ENCODE peak calls at places on chromosomes 5 and 9, in nine cellular contexts. One of them, this sample, is unnamed.

GRCh38 chr5:133698259-133698554 is 85.9 kb upstream of the FSTL4 start:
- DNase-seq in heart left ventricle: no peak
- DNase-seq in fibroblast of the aortic adventitia: no peak
- DNase-seq in Panc1: no peak
- DNase-seq in Peyer's patch: no peak
- DNase-seq in PC-9: no peak
- DNase-seq in BE2C: no peak
- DNase-seq in GM12878: no peak
- DNase-seq in NB4: no peak
- DNase-seq in this sample: no peak

GRCh38 chr9:129778469-129778868 is 24.5 kb upstream of the TOR1B start:
- DNase-seq in heart left ventricle: no peak
- DNase-seq in fibroblast of the aortic adventitia: no peak
- DNase-seq in Panc1: no peak
- DNase-seq in Peyer's patch: no peak
- DNase-seq in PC-9: no peak
- DNase-seq in BE2C: no peak
- DNase-seq in GM12878: no peak
- DNase-seq in NB4: no peak
- DNase-seq in this sample: no peak

GRCh38 chr5:93294184-93294583 is 286.8 kb downstream of the NR2F1-AS1 start:
- DNase-seq in heart left ventricle: no peak
- DNase-seq in fibroblast of the aortic adventitia: peak; percentile 61
- DNase-seq in Panc1: no peak
- DNase-seq in Peyer's patch: no peak
- DNase-seq in PC-9: peak; percentile 21
- DNase-seq in BE2C: no peak
- DNase-seq in GM12878: no peak
- DNase-seq in NB4: no peak
- DNase-seq in this sample: no peak

GRCh38 chr9:27351438-27351837 is 54.5 kb upstream of the EQTN start:
- DNase-seq in heart left ventricle: peak; percentile 65
- DNase-seq in fibroblast of the aortic adventitia: peak; percentile 10
- DNase-seq in Panc1: no peak
- DNase-seq in Peyer's patch: no peak
- DNase-seq in PC-9: no peak
- DNase-seq in BE2C: peak; percentile 16
- DNase-seq in GM12878: no peak
- DNase-seq in NB4: no peak
- DNase-seq in this sample: no peak

GRCh38 chr9:123326662-123327093 is 29.3 kb upstream of the CRB2 start:
- DNase-seq in heart left ventricle: no peak
- DNase-seq in fibroblast of the aortic adventitia: peak; percentile 30
- DNase-seq in Panc1: no peak
- DNase-seq in Peyer's patch: no peak
- DNase-seq in PC-9: no peak
- DNase-seq in BE2C: no peak
- DNase-seq in GM12878: no peak
- DNase-seq in NB4: peak; percentile 84
- DNase-seq in this sample: peak; percentile 77

GRCh38 chr9:34992376-34992951 is 2.9 kb downstream of the DNAJB5 start:
- DNase-seq in heart left ventricle: peak; percentile 92
- DNase-seq in fibroblast of the aortic adventitia: peak; percentile 86
- DNase-seq in Panc1: no peak
- DNase-seq in Peyer's patch: no peak
- DNase-seq in PC-9: no peak
- DNase-seq in BE2C: peak; percentile 67
- DNase-seq in GM12878: no peak
- DNase-seq in NB4: peak; percentile 93
- DNase-seq in this sample: peak; percentile 31

GRCh38 chr9:84851935-84852585 is 182.5 kb downstream of the NTRK2 start:
- DNase-seq in heart left ventricle: peak; percentile 59
- DNase-seq in fibroblast of the aortic adventitia: peak; percentile 75
- DNase-seq in Panc1: peak; percentile 4
- DNase-seq in Peyer's patch: no peak
- DNase-seq in PC-9: peak; percentile 25
- DNase-seq in BE2C: no peak
- DNase-seq in GM12878: no peak
- DNase-seq in NB4: no peak
- DNase-seq in this sample: no peak

GRCh38 chr5:126446498-126447224 is 23.5 kb downstream of the GRAMD2B start:
- DNase-seq in heart left ventricle: no peak
- DNase-seq in fibroblast of the aortic adventitia: peak; percentile 73
- DNase-seq in Panc1: no peak
- DNase-seq in Peyer's patch: no peak
- DNase-seq in PC-9: peak; percentile 63
- DNase-seq in BE2C: no peak
- DNase-seq in GM12878: no peak
- DNase-seq in NB4: no peak
- DNase-seq in this sample: peak; percentile 74

GRCh38 chr5:176677209-176677931 is 30.1 kb downstream of the TSPAN17 start:
- DNase-seq in heart left ventricle: peak; percentile 69
- DNase-seq in fibroblast of the aortic adventitia: no peak
- DNase-seq in Panc1: no peak
- DNase-seq in Peyer's patch: no peak
- DNase-seq in PC-9: no peak
- DNase-seq in BE2C: no peak
- DNase-seq in GM12878: no peak
- DNase-seq in NB4: peak; percentile 33
- DNase-seq in this sample: no peak

GRCh38 chr9:127473501-127473900 is 22.2 kb downstream of the LRSAM1 start:
- DNase-seq in heart left ventricle: no peak
- DNase-seq in fibroblast of the aortic adventitia: no peak
- DNase-seq in Panc1: no peak
- DNase-seq in Peyer's patch: no peak
- DNase-seq in PC-9: no peak
- DNase-seq in BE2C: no peak
- DNase-seq in GM12878: no peak
- DNase-seq in NB4: no peak
- DNase-seq in this sample: no peak

GRCh38 chr9:76818271-76818670 is 54.0 kb downstream of the PCA3 start:
- DNase-seq in heart left ventricle: peak; percentile 82
- DNase-seq in fibroblast of the aortic adventitia: peak; percentile 98
- DNase-seq in Panc1: peak; percentile 82
- DNase-seq in Peyer's patch: peak; percentile 67
- DNase-seq in PC-9: peak; percentile 65
- DNase-seq in BE2C: peak; percentile 86
- DNase-seq in GM12878: no peak
- DNase-seq in NB4: peak; percentile 7
- DNase-seq in this sample: no peak

GRCh38 chr5:56279979-56280378 is 46.8 kb upstream of the ANKRD55 start:
- DNase-seq in heart left ventricle: no peak
- DNase-seq in fibroblast of the aortic adventitia: peak; percentile 74
- DNase-seq in Panc1: no peak
- DNase-seq in Peyer's patch: no peak
- DNase-seq in PC-9: peak; percentile 38
- DNase-seq in BE2C: no peak
- DNase-seq in GM12878: no peak
- DNase-seq in NB4: no peak
- DNase-seq in this sample: no peak

GRCh38 chr5:86917117-86917579 is 299.4 kb downstream of the COX7C start:
- DNase-seq in heart left ventricle: no peak
- DNase-seq in fibroblast of the aortic adventitia: peak; percentile 37
- DNase-seq in Panc1: no peak
- DNase-seq in Peyer's patch: no peak
- DNase-seq in PC-9: peak; percentile 4
- DNase-seq in BE2C: no peak
- DNase-seq in GM12878: no peak
- DNase-seq in NB4: peak; percentile 17
- DNase-seq in this sample: peak; percentile 9

GRCh38 chr9:101397746-101398334 is 578 bp downstream of the MRPL50 start:
- DNase-seq in heart left ventricle: no peak
- DNase-seq in fibroblast of the aortic adventitia: no peak
- DNase-seq in Panc1: no peak
- DNase-seq in Peyer's patch: no peak
- DNase-seq in PC-9: no peak
- DNase-seq in BE2C: no peak
- DNase-seq in GM12878: no peak
- DNase-seq in NB4: no peak
- DNase-seq in this sample: peak; percentile 34

DNA sequence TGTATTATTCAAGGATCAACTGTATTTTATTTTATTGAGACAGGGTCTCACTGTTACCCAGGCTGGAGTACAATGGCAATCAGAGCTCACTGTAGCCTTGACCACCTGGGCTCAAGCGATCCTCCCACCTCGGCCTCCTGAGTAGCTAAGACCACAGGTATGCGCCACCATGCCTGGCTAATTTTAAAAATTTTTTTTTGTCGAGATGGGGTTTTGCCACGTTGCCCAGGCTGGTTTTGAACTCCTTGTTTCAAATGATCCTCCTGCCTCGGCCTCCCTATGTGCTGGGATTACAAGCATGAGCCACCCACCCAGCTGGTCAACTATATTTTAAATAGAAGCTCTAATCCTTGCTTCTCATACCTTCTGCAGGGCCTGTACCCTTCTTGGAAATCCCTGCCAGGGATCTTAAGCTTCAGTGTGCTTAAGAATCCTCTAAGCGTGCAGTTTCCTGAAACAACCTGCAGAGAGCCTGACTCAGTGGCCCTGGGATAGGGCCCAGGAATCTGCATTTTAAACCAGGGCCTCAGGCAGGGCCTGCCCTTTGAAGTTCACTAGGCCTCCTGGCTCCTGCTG is 2.9 kb downstream of the AKNA start:
- DNase-seq in heart left ventricle: no peak
- DNase-seq in fibroblast of the aortic adventitia: no peak
- DNase-seq in Panc1: no peak
- DNase-seq in Peyer's patch: no peak
- DNase-seq in PC-9: no peak
- DNase-seq in BE2C: no peak
- DNase-seq in GM12878: no peak
- DNase-seq in NB4: no peak
- DNase-seq in this sample: no peak
- H3K4me3 ChIP-seq in heart left ventricle: no peak overlapping the region
- H3K4me3 ChIP-seq in fibroblast of the aortic adventitia: no peak overlapping the region
- H3K4me3 ChIP-seq in Panc1: no peak overlapping the region
- H3K4me3 ChIP-seq in Peyer's patch: peak overlapping the region; percentile 4
- H3K4me3 ChIP-seq in PC-9: no peak overlapping the region
- H3K4me3 ChIP-seq in BE2C: no peak overlapping the region
- H3K4me3 ChIP-seq in GM12878: peak overlapping the region; percentile 93
- H3K4me3 ChIP-seq in NB4: peak overlapping the region; percentile 64
- H3K4me3 ChIP-seq in this sample: peak overlapping the region; percentile 55

GRCh38 chr5:122471031-122471751 is 159.2 kb downstream of the SNCAIP start:
- DNase-seq in heart left ventricle: no peak
- DNase-seq in fibroblast of the aortic adventitia: no peak
- DNase-seq in Panc1: no peak
- DNase-seq in Peyer's patch: no peak
- DNase-seq in PC-9: no peak
- DNase-seq in BE2C: no peak
- DNase-seq in GM12878: no peak
- DNase-seq in NB4: no peak
- DNase-seq in this sample: no peak
- TF ChIP-seq CTCF in heart left ventricle: no peak
- TF ChIP-seq CTCF in fibroblast of the aortic adventitia: no peak
- TF ChIP-seq CTCF in Panc1: no peak
- TF ChIP-seq CTCF in Peyer's patch: no peak
- TF ChIP-seq CTCF in PC-9: no peak
- TF ChIP-seq CTCF in BE2C: no peak
- TF ChIP-seq CTCF in GM12878: no peak
- TF ChIP-seq CTCF in NB4: no peak
- TF ChIP-seq CTCF in this sample: no peak

GRCh38 chr5:59582746-59583145 is 310.8 kb downstream of the PDE4D start:
- DNase-seq in heart left ventricle: no peak
- DNase-seq in fibroblast of the aortic adventitia: no peak
- DNase-seq in Panc1: no peak
- DNase-seq in Peyer's patch: no peak
- DNase-seq in PC-9: no peak
- DNase-seq in BE2C: no peak
- DNase-seq in GM12878: no peak
- DNase-seq in NB4: no peak
- DNase-seq in this sample: no peak

GRCh38 chr5:59584858-59585846 is 308.4 kb downstream of the PDE4D start:
- DNase-seq in heart left ventricle: no peak
- DNase-seq in fibroblast of the aortic adventitia: no peak
- DNase-seq in Panc1: no peak
- DNase-seq in Peyer's patch: no peak
- DNase-seq in PC-9: no peak
- DNase-seq in BE2C: no peak
- DNase-seq in GM12878: no peak
- DNase-seq in NB4: no peak
- DNase-seq in this sample: no peak

GRCh38 chr5:59586811-59587340 is 306.6 kb downstream of the PDE4D start:
- DNase-seq in heart left ventricle: no peak
- DNase-seq in fibroblast of the aortic adventitia: no peak
- DNase-seq in Panc1: no peak
- DNase-seq in Peyer's patch: no peak
- DNase-seq in PC-9: no peak
- DNase-seq in BE2C: no peak
- DNase-seq in GM12878: no peak
- DNase-seq in NB4: no peak
- DNase-seq in this sample: no peak

GRCh38 chr5:59583810-59584562 is 309.5 kb downstream of the PDE4D start:
- DNase-seq in heart left ventricle: no peak
- DNase-seq in fibroblast of the aortic adventitia: no peak
- DNase-seq in Panc1: no peak
- DNase-seq in Peyer's patch: no peak
- DNase-seq in PC-9: no peak
- DNase-seq in BE2C: no peak
- DNase-seq in GM12878: no peak
- DNase-seq in NB4: no peak
- DNase-seq in this sample: no peak

DNA sequence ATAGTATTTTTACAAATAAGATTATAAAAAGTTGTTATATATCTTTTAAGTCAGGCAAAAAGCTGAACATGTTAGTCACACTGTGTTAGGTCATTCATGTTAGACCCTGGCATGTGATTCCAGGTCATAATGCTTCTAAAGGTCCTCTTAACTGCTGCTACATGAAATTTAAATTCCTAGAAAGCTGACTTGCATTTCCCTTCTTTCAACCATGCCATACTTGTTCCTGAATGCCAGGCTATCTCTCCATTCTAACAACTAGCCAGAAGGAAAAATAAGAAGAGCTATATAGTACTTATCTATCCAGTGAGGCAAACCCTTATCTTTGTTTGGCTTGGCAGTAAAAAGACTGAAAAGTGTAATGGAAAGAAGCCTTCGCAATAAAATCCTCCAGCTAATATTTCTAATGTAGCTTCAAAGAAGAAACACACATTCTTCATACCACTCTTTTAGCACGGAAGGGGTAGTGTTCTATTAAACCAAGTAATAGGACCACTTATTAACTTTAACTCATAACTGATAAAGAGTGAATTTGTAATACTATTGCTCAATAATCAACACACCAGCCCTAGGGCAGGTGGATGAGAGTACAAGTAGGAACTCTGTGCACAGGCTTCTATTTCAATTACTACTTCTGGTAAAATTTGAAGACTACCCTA is 310.2 kb downstream of the PDE4D start:
- DNase-seq in heart left ventricle: no peak
- DNase-seq in fibroblast of the aortic adventitia: peak; percentile 19
- DNase-seq in Panc1: no peak
- DNase-seq in Peyer's patch: no peak
- DNase-seq in PC-9: no peak
- DNase-seq in BE2C: no peak
- DNase-seq in GM12878: no peak
- DNase-seq in NB4: no peak
- DNase-seq in this sample: no peak
- H3K4me3 ChIP-seq in heart left ventricle: no peak overlapping the region
- H3K4me3 ChIP-seq in fibroblast of the aortic adventitia: no peak overlapping the region
- H3K4me3 ChIP-seq in Panc1: no peak overlapping the region
- H3K4me3 ChIP-seq in Peyer's patch: no peak overlapping the region
- H3K4me3 ChIP-seq in PC-9: no peak overlapping the region
- H3K4me3 ChIP-seq in BE2C: no peak overlapping the region
- H3K4me3 ChIP-seq in GM12878: no peak overlapping the region
- H3K4me3 ChIP-seq in NB4: no peak overlapping the region
- H3K4me3 ChIP-seq in this sample: no peak overlapping the region

GRCh38 chr5:128494516-128494915 is 43.5 kb downstream of the FBN2 start:
- DNase-seq in heart left ventricle: no peak
- DNase-seq in fibroblast of the aortic adventitia: no peak
- DNase-seq in Panc1: no peak
- DNase-seq in Peyer's patch: no peak
- DNase-seq in PC-9: no peak
- DNase-seq in BE2C: no peak
- DNase-seq in GM12878: no peak
- DNase-seq in NB4: peak; percentile 8
- DNase-seq in this sample: peak; percentile 19
- TF ChIP-seq CTCF in heart left ventricle: no peak
- TF ChIP-seq CTCF in fibroblast of the aortic adventitia: no peak
- TF ChIP-seq CTCF in Panc1: no peak
- TF ChIP-seq CTCF in Peyer's patch: no peak
- TF ChIP-seq CTCF in PC-9: no peak
- TF ChIP-seq CTCF in BE2C: peak; percentile 27
- TF ChIP-seq CTCF in GM12878: peak; percentile 3
- TF ChIP-seq CTCF in NB4: peak; percentile 17
- TF ChIP-seq CTCF in this sample: peak; percentile 9